ENCODE peak calls at places on chromosomes 13 and 19, in four cellular contexts. Y is CD4-positive, alpha-beta memory T cell; N is CD8-positive, alpha-beta T cell; I is transverse colon. P is an unnamed sample.

GRCh38 chr13:22014469-22014868 is 343.6 kb downstream of the FGF9 start:
- DNase-seq in Y (no peak), N (no peak), I (no peak), P (no peak)

GRCh38 chr19:47427241-47428176 is 8.2 kb upstream of the MEIS3 start:
- DNase-seq in Y (peak; percentile 72), N (peak; percentile 40), I (peak; percentile 54), P (peak; percentile 87)

GRCh38 chr13:80256352-80256932 is 84.5 kb downstream of the SPRY2 start:
- DNase-seq in Y (no peak), N (no peak), I (no peak), P (no peak)

GRCh38 chr19:46181386-46181774 is 33.3 kb downstream of the IGFL2 start:
- DNase-seq in Y (no peak), N (no peak), I (no peak), P (no peak)

GRCh38 chr19:6138066-6138465 is 2.6 kb downstream of the ACSBG2 start:
- DNase-seq in Y (no peak), N (no peak), I (no peak), P (peak; percentile 9)

GRCh38 chr13:91882918-91883317 is 484.5 kb downstream of the GPC5 start:
- DNase-seq in Y (no peak), N (no peak), I (no peak), P (no peak)

GRCh38 chr19:11191934-11192333 is 5.4 kb downstream of the KANK2 start:
- DNase-seq in Y (no peak), N (no peak), I (no peak), P (no peak)

GRCh38 chr13:108957369-108958012 is 328.1 kb downstream of the MYO16 start:
- DNase-seq in Y (no peak), N (no peak), I (no peak), P (no peak)

GRCh38 chr13:98187155-98187726 is 10.2 kb upstream of the RNF113B start:
- DNase-seq in Y (no peak), N (no peak), I (no peak), P (no peak)

GRCh38 chr13:110126391-110126961 is 180.5 kb downstream of the COL4A1 start:
- DNase-seq in Y (no peak), N (no peak), I (no peak), P (no peak)

GRCh38 chr13:85500716-85501256 is 298.4 kb downstream of the SLITRK6 start:
- DNase-seq in Y (no peak), N (no peak), I (no peak), P (no peak)

GRCh38 chr19:10884273-10884672 is 12.9 kb downstream of the CARM1 start:
- DNase-seq in Y (no peak), N (no peak), I (peak; percentile 30), P (no peak)

GRCh38 chr13:26721251-26721939 is 39.2 kb downstream of the GPR12 start:
- DNase-seq in Y (peak; percentile 31), N (no peak), I (peak; percentile 28), P (peak; percentile 85)

GRCh38 chr13:113815151-113816058 is 48.5 kb downstream of the GAS6 start:
- DNase-seq in Y (peak; percentile 12), N (no peak), I (no peak), P (no peak)

GRCh38 chr19:1871630-1872029 is 8.3 kb upstream of the KLF16 start:
- DNase-seq in Y (no peak), N (no peak), I (no peak), P (no peak)

GRCh38 chr19:1244693-1245451 is 3.3 kb downstream of the ATP5F1D start:
- DNase-seq in Y (no peak), N (no peak), I (peak; percentile 85), P (peak; percentile 49)

GRCh38 chr13:59931621-59932020 is 232.1 kb downstream of the DIAPH3 start:
- DNase-seq in Y (no peak), N (no peak), I (no peak), P (no peak)

GRCh38 chr13:39281539-39282150 is 243.4 kb downstream of the NHLRC3 start:
- DNase-seq in Y (no peak), N (no peak), I (no peak), P (no peak)

GRCh38 chr19:45121827-45122345 is 28.9 kb downstream of the PPP1R37 start:
- DNase-seq in Y (no peak), N (no peak), I (no peak), P (no peak)

GRCh38 chr13:48178126-48178525 is 54.9 kb upstream of the ITM2B start:
- DNase-seq in Y (no peak), N (no peak), I (no peak), P (no peak)

GRCh38 chr13:68099616-68100015 is 869.5 kb upstream of the PCDH9 start:
- DNase-seq in Y (no peak), N (no peak), I (no peak), P (no peak)

GRCh38 chr13:37598572-37598971 is at the start of gene POSTN:
- DNase-seq in Y (no peak), N (no peak), I (no peak), P (no peak)

GRCh38 chr13:63184693-63185092 is 1769.0 kb upstream of the PCDH20 start:
- DNase-seq in Y (no peak), N (no peak), I (no peak), P (no peak)

GRCh38 chr13:111259058-111259457 is 61.4 kb upstream of the TEX29 start:
- DNase-seq in Y (no peak), N (no peak), I (no peak), P (no peak)

GRCh38 chr19:42092350-42092749 is 16.4 kb downstream of the ZNF574 start:
- DNase-seq in Y (no peak), N (no peak), I (peak; percentile 65), P (peak; percentile 55)

GRCh38 chr19:44455100-44455499 is 6.8 kb upstream of the ZNF229 start:
- DNase-seq in Y (no peak), N (no peak), I (no peak), P (no peak)

GRCh38 chr13:52827839-52828238 is 20.6 kb downstream of the PCDH8 start:
- DNase-seq in Y (no peak), N (no peak), I (no peak), P (no peak)

GRCh38 chr19:20667281-20667680 is 5.9 kb upstream of the ZNF626 start:
- DNase-seq in Y (no peak), N (no peak), I (no peak), P (no peak)

GRCh38 chr13:45690636-45691035 is 11.5 kb upstream of the CBY2 start:
- DNase-seq in Y (no peak), N (no peak), I (no peak), P (no peak)

GRCh38 chr13:37074703-37075102 is 15.2 kb upstream of the SUPT20H start:
- DNase-seq in Y (peak; percentile 9), N (no peak), I (no peak), P (no peak)

GRCh38 chr19:53655042-53655665 is 23.4 kb downstream of the DPRX start:
- DNase-seq in Y (no peak), N (no peak), I (no peak), P (no peak)

GRCh38 chr13:99257291-99257690 is 888 bp downstream of the GPR18 start:
- DNase-seq in Y (no peak), N (no peak), I (no peak), P (no peak)

GRCh38 chr13:99255241-99255640 is 2.9 kb downstream of the GPR18 start:
- DNase-seq in Y (no peak), N (no peak), I (no peak), P (no peak)

GRCh38 chr13:99256283-99256682 is 1.9 kb downstream of the GPR18 start:
- DNase-seq in Y (no peak), N (no peak), I (no peak), P (no peak)

GRCh38 chr13:99258210-99258860 is at the start of gene GPR18:
- DNase-seq in Y (peak; percentile 61), N (no peak), I (no peak), P (no peak)

DNA sequence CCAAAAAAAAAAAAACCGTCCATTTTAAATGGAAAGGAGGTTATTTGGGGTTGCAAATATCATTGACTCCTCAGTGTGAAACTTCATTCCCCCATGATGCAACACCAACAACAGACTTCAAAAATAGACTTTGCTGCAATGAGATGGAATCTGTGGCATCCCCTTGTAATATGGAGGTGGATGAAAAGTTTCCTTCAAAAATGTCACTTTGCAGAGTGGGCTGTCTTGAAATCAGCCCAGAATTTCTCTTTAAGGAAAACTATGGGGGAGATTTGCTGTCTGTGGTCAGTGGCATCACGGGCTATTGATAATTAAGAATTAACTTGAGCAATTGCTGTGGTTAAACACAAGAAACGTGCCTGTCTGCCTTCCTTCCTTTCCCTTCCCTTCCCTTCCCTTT is 1.5 kb downstream of the GPR18 start:
- DNase-seq in Y (no peak), N (no peak), I (no peak), P (no peak)
- H3K4me3 ChIP-seq in Y (peak overlapping the region; percentile 63), N (peak overlapping the region; percentile 55), I (no peak overlapping the region), P (no peak overlapping the region)

GRCh38 chr19:15421136-15421535 is 2.3 kb upstream of the AKAP8L start:
- DNase-seq in Y (no peak), N (no peak), I (no peak), P (no peak)
- H3K27ac ChIP-seq in Y (no peak overlapping the region), N (no peak overlapping the region), I (no peak overlapping the region), P (no peak overlapping the region)

GRCh38 chr19:34181111-34181864 is 9.0 kb downstream of the LSM14A start:
- DNase-seq in Y (no peak), N (no peak), I (no peak), P (no peak)

GRCh38 chr19:34182125-34182524 is 9.8 kb downstream of the LSM14A start:
- DNase-seq in Y (no peak), N (no peak), I (no peak), P (no peak)

GRCh38 chr19:34180709-34181108 is 8.4 kb downstream of the LSM14A start:
- DNase-seq in Y (no peak), N (no peak), I (no peak), P (no peak)

GRCh38 chr19:34179066-34179465 is 6.8 kb downstream of the LSM14A start:
- DNase-seq in Y (no peak), N (no peak), I (no peak), P (no peak)

GRCh38 chr19:34180273-34180672 is 8.0 kb downstream of the LSM14A start:
- DNase-seq in Y (no peak), N (no peak), I (no peak), P (no peak)
- H3K36me3 ChIP-seq in Y (no peaks in the 10 kb centered on the region), N (peaks cover 4% of the 10 kb centered on the region), I (no peaks in the 10 kb centered on the region), P (peaks cover 31% of the 10 kb centered on the region)

GRCh38 chr19:55212447-55212846 is 3.1 kb upstream of the PTPRH start:
- DNase-seq in Y (peak; percentile 18), N (no peak), I (peak; percentile 67), P (no peak)

GRCh38 chr19:55213547-55213946 is 4.2 kb upstream of the PTPRH start:
- DNase-seq in Y (no peak), N (no peak), I (no peak), P (no peak)

GRCh38 chr19:55220525-55220924 is 8.0 kb downstream of the TMEM86B start:
- DNase-seq in Y (no peak), N (no peak), I (no peak), P (no peak)

DNA sequence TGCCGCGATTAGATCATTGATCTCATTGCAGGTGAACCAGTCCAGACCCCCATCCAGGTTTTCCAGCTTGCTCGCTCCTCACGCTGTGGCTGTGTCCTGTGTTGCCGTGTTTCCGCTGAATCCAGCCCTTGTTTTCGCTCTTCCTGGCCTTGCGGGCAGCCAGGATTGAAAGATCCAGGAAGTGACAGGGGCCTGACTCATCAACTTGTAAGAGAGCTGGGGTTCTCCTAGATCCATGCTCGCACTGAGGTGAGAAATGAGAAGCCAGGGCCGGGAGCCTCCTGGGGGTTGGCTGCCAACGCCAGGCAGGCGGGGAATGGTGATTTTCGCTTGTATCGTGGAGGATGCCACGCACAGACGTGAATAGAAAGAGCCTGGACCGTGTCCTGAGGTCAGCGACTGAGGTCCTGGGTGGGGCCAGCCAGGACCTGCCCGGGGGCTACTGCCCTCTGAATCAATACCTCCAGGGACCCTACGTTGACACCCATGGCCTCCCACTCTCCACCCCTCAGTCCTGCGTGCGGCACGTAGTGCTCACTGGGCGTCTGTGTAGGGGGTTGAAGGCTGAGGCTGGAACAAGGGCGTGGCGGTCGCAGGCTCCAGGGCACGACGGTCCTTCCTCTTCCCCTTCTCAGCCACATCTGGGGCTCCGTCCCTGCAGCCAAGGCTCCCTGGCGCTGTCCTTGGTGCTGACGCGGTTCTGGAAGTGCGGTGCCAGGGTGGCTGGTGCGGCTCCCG is 7.3 kb upstream of the PTPRH start:
- DNase-seq in Y (peak; percentile 14), N (no peak), I (peak; percentile 86), P (peak; percentile 94)
- H3K4me3 ChIP-seq in Y (no peak overlapping the region), N (no peak overlapping the region), I (peak overlapping the region; percentile 35), P (peak overlapping the region; percentile 69)

P was measured in WERI-Rb-1.